ENCODE peak calls at places on chromosomes 16 and 17, in five cellular contexts. D is stimulated activated CD8-positive, alpha-beta memory T cell treated with anti-CD3 and anti-CD28 coated beads, Interleukin-15, amount 100 ng/mL, for 24 hours; Z is right cardiac atrium; Y is T-helper 2 cell; S is NCI-H1694 treated with DMSO at 0.1 percent for 48 hours. T is an unnamed sample.

GRCh38 chr17:63446218-63446980 is at the start of gene CYB561:
- DNase-seq in D (peak), Z (peak), Y (peak), S (no peak), T (peak)

GRCh38 chr17:50056961-50057330 is 1.0 kb downstream of the ITGA3 start:
- DNase-seq in D (no peak), Z (no peak), Y (no peak), S (no peak), T (no peak)

GRCh38 chr17:27236710-27237315 is 57.1 kb upstream of the WSB1 start:
- DNase-seq in D (peak), Z (peak), Y (peak), S (peak), T (no peak)

GRCh38 chr16:14501331-14502255 is 128.5 kb downstream of the PARN start:
- DNase-seq in D (no peak), Z (peak), Y (no peak), S (peak), T (peak)

GRCh38 chr17:81228420-81228819 is 5.7 kb upstream of the CEP131 start:
- DNase-seq in D (no peak), Z (no peak), Y (no peak), S (no peak), T (peak)

GRCh38 chr16:76583466-76583865 is 306.3 kb downstream of the CNTNAP4 start:
- DNase-seq in D (no peak), Z (peak), Y (no peak), S (peak), T (peak)

GRCh38 chr17:78958556-78959191 is 21.0 kb downstream of the LGALS3BP start:
- DNase-seq in D (no peak), Z (no peak), Y (no peak), S (no peak), T (no peak)

GRCh38 chr17:14321476-14321949 is 20.6 kb downstream of the HS3ST3B1 start:
- DNase-seq in D (no peak), Z (no peak), Y (no peak), S (no peak), T (no peak)

GRCh38 chr16:66054095-66054494 is 312.4 kb upstream of the CDH5 start:
- DNase-seq in D (no peak), Z (no peak), Y (no peak), S (no peak), T (no peak)

GRCh38 chr17:76550712-76551615 is 11.1 kb downstream of the PRCD start:
- DNase-seq in D (no peak), Z (no peak), Y (no peak), S (peak), T (no peak)

GRCh38 chr17:80793851-80794267 is 197.8 kb upstream of the CHMP6 start:
- DNase-seq in D (no peak), Z (no peak), Y (no peak), S (peak), T (no peak)

GRCh38 chr17:68516732-68517131 is 4.5 kb downstream of the PRKAR1A start:
- DNase-seq in D (no peak), Z (no peak), Y (no peak), S (no peak), T (no peak)

GRCh38 chr17:54992797-54993639 is 24.5 kb downstream of the STXBP4 start:
- DNase-seq in D (no peak), Z (no peak), Y (peak), S (peak), T (no peak)

GRCh38 chr17:78387982-78388941 is 9.8 kb downstream of the PGS1 start:
- DNase-seq in D (no peak), Z (no peak), Y (no peak), S (no peak), T (no peak)

GRCh38 chr17:57724038-57724728 is 20.9 kb downstream of the CCDC182 start:
- DNase-seq in D (no peak), Z (no peak), Y (no peak), S (no peak), T (no peak)

GRCh38 chr16:59385953-59386352 is 651.8 kb upstream of the GOT2 start:
- DNase-seq in D (no peak), Z (peak), Y (no peak), S (no peak), T (no peak)

GRCh38 chr17:4900231-4901107 is 1.1 kb downstream of the C17orf107 start:
- DNase-seq in D (no peak), Z (peak), Y (peak), S (no peak), T (peak)